ENCODE peak calls at places on chromosomes 2 and 18, in ten cellular contexts. V is testis; R is esophagus squamous epithelium; Q is CD4-positive, CD25-positive, alpha-beta regulatory T cell; Z is tibial nerve; X is right atrium auricular region; E is neural progenitor cell; M is A549; C is ovary; Y is prostate gland. F is an unnamed sample.

GRCh38 chr18:58367425-58368140 is 261.3 kb downstream of the ALPK2 start:
- DNase-seq in C (no peak), E (no peak), R (no peak), M (no peak), Y (no peak), Z (no peak), Q (no peak), V (no peak), X (no peak), F (no peak)

GRCh38 chr18:74682998-74683311 is 85.3 kb downstream of the ZNF407 start:
- DNase-seq in Y (no peak), Z (no peak), V (no peak), E (no peak), R (no peak), Q (no peak), X (no peak), M (no peak), C (no peak), F (no peak)

GRCh38 chr2:189602233-189602632 is 21.6 kb upstream of the SLC40A1 start:
- DNase-seq in Q (no peak), X (no peak), C (no peak), E (no peak), V (no peak), R (no peak), M (no peak), Y (no peak), Z (no peak), F (peak; percentile 64)

GRCh38 chr18:58201728-58202405 is 157.8 kb downstream of the NEDD4L start:
- DNase-seq in Y (no peak), M (no peak), R (no peak), E (no peak), Q (no peak), C (no peak), X (no peak), Z (no peak), V (no peak), F (no peak)

GRCh38 chr2:152566728-152567069 is 150.6 kb downstream of the PRPF40A start:
- DNase-seq in E (no peak), Q (no peak), Z (no peak), Y (no peak), M (no peak), R (no peak), V (no peak), X (no peak), C (no peak), F (no peak)

GRCh38 chr18:39058386-39059000 is 1492.9 kb upstream of the CELF4 start:
- DNase-seq in X (no peak), C (no peak), M (no peak), Z (no peak), R (no peak), V (no peak), E (peak; percentile 10), Y (no peak), Q (no peak), F (no peak)

GRCh38 chr2:149160701-149161217 is 122.3 kb downstream of the LYPD6B start:
- DNase-seq in X (no peak), M (no peak), Y (no peak), R (no peak), Q (peak; percentile 6), E (peak; percentile 7), C (no peak), V (no peak), Z (no peak), F (no peak)

GRCh38 chr2:55581435-55581834 is 36.0 kb downstream of the PPP4R3B start:
- DNase-seq in M (no peak), C (no peak), X (no peak), E (peak; percentile 36), Q (peak; percentile 26), R (no peak), Z (no peak), Y (no peak), V (no peak), F (no peak)

GRCh38 chr18:22827216-22827615 is 105.9 kb upstream of the RBBP8 start:
- DNase-seq in Q (no peak), R (no peak), V (no peak), X (no peak), Z (no peak), C (no peak), E (no peak), Y (no peak), M (no peak), F (no peak)

GRCh38 chr18:22827741-22828140 is 105.4 kb upstream of the RBBP8 start:
- DNase-seq in C (no peak), V (no peak), X (no peak), Y (no peak), Z (no peak), M (no peak), E (no peak), R (no peak), Q (no peak), F (no peak)

GRCh38 chr18:22826726-22827125 is 106.4 kb upstream of the RBBP8 start:
- DNase-seq in C (no peak), M (no peak), Q (no peak), Z (no peak), V (no peak), E (no peak), X (no peak), Y (peak; percentile 81), R (no peak), F (no peak)

GRCh38 chr18:22829781-22830180 is 103.3 kb upstream of the RBBP8 start:
- DNase-seq in E (no peak), Q (no peak), R (no peak), C (no peak), X (no peak), V (no peak), Z (no peak), Y (no peak), M (no peak), F (no peak)

DNA sequence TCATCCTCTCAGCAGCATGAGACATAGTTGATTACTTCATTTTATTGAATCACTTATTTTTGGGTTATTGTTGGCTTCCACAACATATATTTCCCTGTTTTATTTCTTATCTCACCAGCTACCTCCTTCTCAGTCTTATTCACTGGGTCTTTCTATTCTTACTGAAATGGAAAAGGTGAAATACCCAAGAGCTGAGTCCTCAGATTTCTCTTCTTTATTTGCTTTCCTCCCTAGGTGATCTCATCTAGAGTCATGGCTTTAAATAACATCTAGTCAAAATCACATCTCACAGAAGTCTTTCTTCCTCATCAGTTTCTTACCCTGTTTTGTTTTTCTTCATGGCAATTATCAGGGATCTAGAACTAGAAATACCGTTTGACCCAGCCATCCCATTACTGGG is 105.0 kb upstream of the RBBP8 start:
- DNase-seq in E (no peak), V (no peak), M (no peak), Y (no peak), Q (no peak), C (no peak), X (no peak), Z (no peak), R (no peak), F (no peak)
- H3K4me1 ChIP-seq in E (peaks cover 1% of the 10 kb centered on the region), V (no peaks in the 10 kb centered on the region), M (peaks cover 15% of the 10 kb centered on the region), Y (no peaks in the 10 kb centered on the region), Q (no peaks in the 10 kb centered on the region), C (no peaks in the 10 kb centered on the region), X (no peaks in the 10 kb centered on the region), Z (no peaks in the 10 kb centered on the region), R (no peaks in the 10 kb centered on the region), F (no peaks in the 10 kb centered on the region)

GRCh38 chr18:48828201-48828580 is 122.6 kb downstream of the SMAD7 start:
- DNase-seq in E (no peak), X (no peak), M (no peak), C (no peak), R (no peak), Z (no peak), V (no peak), Y (no peak), Q (no peak), F (no peak)
- H3K4me3 ChIP-seq in E (peak overlapping the region; percentile 21), X (peak overlapping the region; percentile 26), M (no peak overlapping the region), C (no peak overlapping the region), R (no peak overlapping the region), Z (no peak overlapping the region), V (no peak overlapping the region), Y (no peak overlapping the region), Q (no peak overlapping the region), F (no peak overlapping the region)

GRCh38 chr2:214896287-214896686 is 86.8 kb upstream of the BARD1 start:
- DNase-seq in C (no peak), M (no peak), Z (no peak), Q (peak; percentile 2), Y (no peak), X (no peak), E (no peak), R (no peak), V (no peak), F (no peak)
- H3K9me3 ChIP-seq in C (no peaks in the 10 kb centered on the region), M (no peaks in the 10 kb centered on the region), Z (no peaks in the 10 kb centered on the region), Q (no peaks in the 10 kb centered on the region), Y (no peaks in the 10 kb centered on the region), X (no peaks in the 10 kb centered on the region), E (no peaks in the 10 kb centered on the region), R (no peaks in the 10 kb centered on the region), V (no peaks in the 10 kb centered on the region), F (no peaks in the 10 kb centered on the region)

GRCh38 chr2:73986085-73986680 is 1.5 kb downstream of the TET3 start:
- DNase-seq in V (no peak), E (no peak), Q (peak; percentile 74), M (no peak), X (no peak), R (no peak), C (no peak), Y (no peak), Z (no peak), F (no peak)

GRCh38 chr2:73987109-73987947 is 2.6 kb downstream of the TET3 start:
- DNase-seq in R (no peak), V (no peak), C (no peak), M (no peak), Z (no peak), E (peak; percentile 54), Q (peak; percentile 62), Y (peak; percentile 70), X (no peak), F (no peak)

GRCh38 chr2:73984922-73985317 is 210 bp downstream of the TET3 start:
- DNase-seq in M (peak; percentile 36), Y (peak; percentile 47), V (no peak), X (no peak), C (peak; percentile 70), E (peak; percentile 83), Z (no peak), Q (no peak), R (no peak), F (peak; percentile 52)

GRCh38 chr2:73984203-73984921 is at the start of gene TET3:
- DNase-seq in Q (peak; percentile 74), R (no peak), M (no peak), Y (peak; percentile 59), C (peak; percentile 70), Z (no peak), V (no peak), X (no peak), E (peak; percentile 62), F (no peak)

DNA sequence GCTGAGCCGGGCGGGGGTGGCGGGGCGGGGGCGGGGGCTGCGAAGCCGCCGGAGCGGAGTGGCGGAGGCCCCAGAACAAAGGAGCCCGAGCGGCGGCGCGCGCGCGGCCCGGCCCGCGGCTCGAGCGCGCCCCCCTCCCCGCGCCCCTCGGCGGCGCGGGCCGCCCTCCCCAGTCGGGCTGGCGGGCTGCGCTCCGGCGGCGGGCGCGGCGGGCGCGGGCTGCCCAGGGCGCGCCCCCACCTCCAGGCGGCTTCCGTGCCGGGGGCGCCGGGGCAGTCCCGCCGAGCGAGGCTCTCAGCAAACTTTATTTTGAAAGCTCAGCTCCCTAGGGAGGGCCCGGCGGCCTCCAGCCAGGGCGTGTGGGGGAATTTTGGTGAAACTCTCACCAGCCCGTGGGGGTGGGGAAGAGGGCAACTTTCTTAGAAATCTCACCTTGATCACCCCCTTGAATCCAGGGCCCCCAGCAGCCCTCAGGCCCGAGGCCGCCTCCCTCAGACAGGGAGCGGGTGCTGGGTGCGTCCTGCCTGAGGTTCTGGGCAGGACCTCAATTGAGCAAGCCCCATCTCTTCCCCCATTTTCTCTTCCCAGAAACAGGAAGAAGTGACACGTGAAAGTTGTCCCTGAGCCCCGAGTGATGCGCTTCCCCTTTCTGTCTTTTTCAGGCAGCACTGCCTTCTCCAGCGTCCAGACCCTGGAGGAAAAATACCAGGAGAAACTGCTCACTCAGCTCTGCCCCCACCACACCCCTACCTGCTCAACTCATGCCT is 791 bp downstream of the TET3 start:
- DNase-seq in X (no peak), R (no peak), Z (no peak), M (peak; percentile 27), C (peak; percentile 75), E (peak; percentile 84), Q (peak; percentile 64), V (no peak), Y (peak; percentile 22), F (peak; percentile 42)
- H3K4me1 ChIP-seq in X (peaks cover 67% of the 10 kb centered on the region), R (peaks cover 57% of the 10 kb centered on the region), Z (peaks cover 29% of the 10 kb centered on the region), M (peaks cover 56% of the 10 kb centered on the region), C (peaks cover 16% of the 10 kb centered on the region), E (peaks cover 42% of the 10 kb centered on the region), Q (peaks cover 74% of the 10 kb centered on the region), V (peaks cover 19% of the 10 kb centered on the region), Y (peaks cover 25% of the 10 kb centered on the region), F (peaks cover 13% of the 10 kb centered on the region)